ENCODE peak calls at places on chromosomes 12 and 14, in seven cellular contexts. One of them, this sample, is unnamed.
A peak's percentile ranks its signal among the peaks of the same experiment; 100 is the strongest.

GRCh38 chr12:51335931-51336330 is 10.5 kb downstream of the CELA1 start:
- DNase-seq in WTC11: no peak
- DNase-seq in activated T-cell treated with anti-CD3 and anti-CD28 coated beads for 4 hours: no peak
- DNase-seq in activated T-helper 9 cell treated with anti-CD3 and anti-CD28 coated beads, Interleukin-2, amount 50 U/mL, for 16 hours: no peak
- DNase-seq in heart left ventricle: no peak
- DNase-seq in coronary artery: no peak
- DNase-seq in H7: no peak
- DNase-seq in this sample: no peak

GRCh38 chr12:39619660-39620433 is at the start of gene ABCD2:
- DNase-seq in WTC11: peak; percentile 67
- DNase-seq in activated T-cell treated with anti-CD3 and anti-CD28 coated beads for 4 hours: peak; percentile 62
- DNase-seq in activated T-helper 9 cell treated with anti-CD3 and anti-CD28 coated beads, Interleukin-2, amount 50 U/mL, for 16 hours: peak; percentile 51
- DNase-seq in heart left ventricle: peak; percentile 78
- DNase-seq in coronary artery: peak; percentile 81
- DNase-seq in H7: peak; percentile 59
- DNase-seq in this sample: peak; percentile 70

GRCh38 chr12:110931315-110931728 is 10.9 kb upstream of the MYL2 start:
- DNase-seq in WTC11: no peak
- DNase-seq in activated T-cell treated with anti-CD3 and anti-CD28 coated beads for 4 hours: no peak
- DNase-seq in activated T-helper 9 cell treated with anti-CD3 and anti-CD28 coated beads, Interleukin-2, amount 50 U/mL, for 16 hours: no peak
- DNase-seq in heart left ventricle: peak; percentile 93
- DNase-seq in coronary artery: peak; percentile 41
- DNase-seq in H7: no peak
- DNase-seq in this sample: no peak

GRCh38 chr14:61561657-61562276 is 133.5 kb upstream of the HIF1A start:
- DNase-seq in WTC11: no peak
- DNase-seq in activated T-cell treated with anti-CD3 and anti-CD28 coated beads for 4 hours: no peak
- DNase-seq in activated T-helper 9 cell treated with anti-CD3 and anti-CD28 coated beads, Interleukin-2, amount 50 U/mL, for 16 hours: no peak
- DNase-seq in heart left ventricle: peak; percentile 66
- DNase-seq in coronary artery: peak; percentile 91
- DNase-seq in H7: no peak
- DNase-seq in this sample: peak; percentile 89

GRCh38 chr12:46005151-46005797 is 14.9 kb upstream of the SCAF11 start:
- DNase-seq in WTC11: no peak
- DNase-seq in activated T-cell treated with anti-CD3 and anti-CD28 coated beads for 4 hours: no peak
- DNase-seq in activated T-helper 9 cell treated with anti-CD3 and anti-CD28 coated beads, Interleukin-2, amount 50 U/mL, for 16 hours: no peak
- DNase-seq in heart left ventricle: no peak
- DNase-seq in coronary artery: no peak
- DNase-seq in H7: no peak
- DNase-seq in this sample: no peak

GRCh38 chr12:41061189-41061588 is 126.9 kb upstream of the PDZRN4 start:
- DNase-seq in WTC11: no peak
- DNase-seq in activated T-cell treated with anti-CD3 and anti-CD28 coated beads for 4 hours: no peak
- DNase-seq in activated T-helper 9 cell treated with anti-CD3 and anti-CD28 coated beads, Interleukin-2, amount 50 U/mL, for 16 hours: no peak
- DNase-seq in heart left ventricle: no peak
- DNase-seq in coronary artery: no peak
- DNase-seq in H7: no peak
- DNase-seq in this sample: no peak

GRCh38 chr14:61460853-61461611 is 139.7 kb downstream of the PRKCH start:
- DNase-seq in WTC11: no peak
- DNase-seq in activated T-cell treated with anti-CD3 and anti-CD28 coated beads for 4 hours: no peak
- DNase-seq in activated T-helper 9 cell treated with anti-CD3 and anti-CD28 coated beads, Interleukin-2, amount 50 U/mL, for 16 hours: no peak
- DNase-seq in heart left ventricle: no peak
- DNase-seq in coronary artery: peak; percentile 60
- DNase-seq in H7: no peak
- DNase-seq in this sample: no peak

GRCh38 chr14:21018286-21018685 is 6.6 kb downstream of the NDRG2 start:
- DNase-seq in WTC11: no peak
- DNase-seq in activated T-cell treated with anti-CD3 and anti-CD28 coated beads for 4 hours: no peak
- DNase-seq in activated T-helper 9 cell treated with anti-CD3 and anti-CD28 coated beads, Interleukin-2, amount 50 U/mL, for 16 hours: no peak
- DNase-seq in heart left ventricle: no peak
- DNase-seq in coronary artery: peak; percentile 14
- DNase-seq in H7: no peak
- DNase-seq in this sample: no peak

GRCh38 chr14:104924421-104925213 is at the start of gene PLD4:
- DNase-seq in WTC11: no peak
- DNase-seq in activated T-cell treated with anti-CD3 and anti-CD28 coated beads for 4 hours: no peak
- DNase-seq in activated T-helper 9 cell treated with anti-CD3 and anti-CD28 coated beads, Interleukin-2, amount 50 U/mL, for 16 hours: no peak
- DNase-seq in heart left ventricle: no peak
- DNase-seq in coronary artery: no peak
- DNase-seq in H7: peak; percentile 35
- DNase-seq in this sample: no peak

GRCh38 chr12:29073631-29074239 is 75.3 kb upstream of the FAR2 start:
- DNase-seq in WTC11: no peak
- DNase-seq in activated T-cell treated with anti-CD3 and anti-CD28 coated beads for 4 hours: no peak
- DNase-seq in activated T-helper 9 cell treated with anti-CD3 and anti-CD28 coated beads, Interleukin-2, amount 50 U/mL, for 16 hours: no peak
- DNase-seq in heart left ventricle: no peak
- DNase-seq in coronary artery: no peak
- DNase-seq in H7: no peak
- DNase-seq in this sample: no peak

GRCh38 chr12:47360771-47361388 is 281.1 kb upstream of the AMIGO2 start:
- DNase-seq in WTC11: no peak
- DNase-seq in activated T-cell treated with anti-CD3 and anti-CD28 coated beads for 4 hours: peak; percentile 39
- DNase-seq in activated T-helper 9 cell treated with anti-CD3 and anti-CD28 coated beads, Interleukin-2, amount 50 U/mL, for 16 hours: no peak
- DNase-seq in heart left ventricle: no peak
- DNase-seq in coronary artery: no peak
- DNase-seq in H7: no peak
- DNase-seq in this sample: no peak

GRCh38 chr14:85531594-85532391 is 1.8 kb downstream of the FLRT2 start:
- DNase-seq in WTC11: peak; percentile 68
- DNase-seq in activated T-cell treated with anti-CD3 and anti-CD28 coated beads for 4 hours: no peak
- DNase-seq in activated T-helper 9 cell treated with anti-CD3 and anti-CD28 coated beads, Interleukin-2, amount 50 U/mL, for 16 hours: no peak
- DNase-seq in heart left ventricle: peak; percentile 63
- DNase-seq in coronary artery: peak; percentile 76
- DNase-seq in H7: peak; percentile 63
- DNase-seq in this sample: peak; percentile 75

GRCh38 chr12:112944028-112944690 is 5.9 kb downstream of the OAS3 start:
- DNase-seq in WTC11: no peak
- DNase-seq in activated T-cell treated with anti-CD3 and anti-CD28 coated beads for 4 hours: no peak
- DNase-seq in activated T-helper 9 cell treated with anti-CD3 and anti-CD28 coated beads, Interleukin-2, amount 50 U/mL, for 16 hours: no peak
- DNase-seq in heart left ventricle: no peak
- DNase-seq in coronary artery: no peak
- DNase-seq in H7: peak; percentile 48
- DNase-seq in this sample: no peak

GRCh38 chr14:67573268-67574010 is 26.6 kb downstream of the PIGH start:
- DNase-seq in WTC11: no peak
- DNase-seq in activated T-cell treated with anti-CD3 and anti-CD28 coated beads for 4 hours: no peak
- DNase-seq in activated T-helper 9 cell treated with anti-CD3 and anti-CD28 coated beads, Interleukin-2, amount 50 U/mL, for 16 hours: no peak
- DNase-seq in heart left ventricle: no peak
- DNase-seq in coronary artery: no peak
- DNase-seq in H7: no peak
- DNase-seq in this sample: peak; percentile 30

GRCh38 chr12:9906888-9907287 is 25.3 kb downstream of the CLEC2A start:
- DNase-seq in WTC11: no peak
- DNase-seq in activated T-cell treated with anti-CD3 and anti-CD28 coated beads for 4 hours: peak; percentile 18
- DNase-seq in activated T-helper 9 cell treated with anti-CD3 and anti-CD28 coated beads, Interleukin-2, amount 50 U/mL, for 16 hours: no peak
- DNase-seq in heart left ventricle: no peak
- DNase-seq in coronary artery: no peak
- DNase-seq in H7: no peak
- DNase-seq in this sample: no peak

GRCh38 chr12:69476276-69477017 is 6.3 kb downstream of the FRS2 start:
- DNase-seq in WTC11: no peak
- DNase-seq in activated T-cell treated with anti-CD3 and anti-CD28 coated beads for 4 hours: no peak
- DNase-seq in activated T-helper 9 cell treated with anti-CD3 and anti-CD28 coated beads, Interleukin-2, amount 50 U/mL, for 16 hours: no peak
- DNase-seq in heart left ventricle: no peak
- DNase-seq in coronary artery: no peak
- DNase-seq in H7: no peak
- DNase-seq in this sample: no peak

GRCh38 chr12:47066278-47067048 is 13.0 kb upstream of the PCED1B start:
- DNase-seq in WTC11: no peak
- DNase-seq in activated T-cell treated with anti-CD3 and anti-CD28 coated beads for 4 hours: no peak
- DNase-seq in activated T-helper 9 cell treated with anti-CD3 and anti-CD28 coated beads, Interleukin-2, amount 50 U/mL, for 16 hours: no peak
- DNase-seq in heart left ventricle: no peak
- DNase-seq in coronary artery: no peak
- DNase-seq in H7: no peak
- DNase-seq in this sample: no peak

GRCh38 chr14:85907536-85907935 is 377.6 kb downstream of the FLRT2 start:
- DNase-seq in WTC11: no peak
- DNase-seq in activated T-cell treated with anti-CD3 and anti-CD28 coated beads for 4 hours: no peak
- DNase-seq in activated T-helper 9 cell treated with anti-CD3 and anti-CD28 coated beads, Interleukin-2, amount 50 U/mL, for 16 hours: no peak
- DNase-seq in heart left ventricle: no peak
- DNase-seq in coronary artery: no peak
- DNase-seq in H7: peak; percentile 20
- DNase-seq in this sample: no peak

GRCh38 chr12:73950506-73950905 is 587.1 kb upstream of the ATXN7L3B start:
- DNase-seq in WTC11: no peak
- DNase-seq in activated T-cell treated with anti-CD3 and anti-CD28 coated beads for 4 hours: no peak
- DNase-seq in activated T-helper 9 cell treated with anti-CD3 and anti-CD28 coated beads, Interleukin-2, amount 50 U/mL, for 16 hours: no peak
- DNase-seq in heart left ventricle: no peak
- DNase-seq in coronary artery: no peak
- DNase-seq in H7: no peak
- DNase-seq in this sample: no peak

GRCh38 chr14:49464885-49465284 is 121.3 kb downstream of the RPS29 start:
- DNase-seq in WTC11: peak; percentile 47
- DNase-seq in activated T-cell treated with anti-CD3 and anti-CD28 coated beads for 4 hours: no peak
- DNase-seq in activated T-helper 9 cell treated with anti-CD3 and anti-CD28 coated beads, Interleukin-2, amount 50 U/mL, for 16 hours: no peak
- DNase-seq in heart left ventricle: no peak
- DNase-seq in coronary artery: no peak
- DNase-seq in H7: peak; percentile 37
- DNase-seq in this sample: no peak

GRCh38 chr14:73833530-73834257 is 17.9 kb upstream of the PTGR2 start:
- DNase-seq in WTC11: no peak
- DNase-seq in activated T-cell treated with anti-CD3 and anti-CD28 coated beads for 4 hours: no peak
- DNase-seq in activated T-helper 9 cell treated with anti-CD3 and anti-CD28 coated beads, Interleukin-2, amount 50 U/mL, for 16 hours: no peak
- DNase-seq in heart left ventricle: peak; percentile 57
- DNase-seq in coronary artery: no peak
- DNase-seq in H7: peak; percentile 40
- DNase-seq in this sample: no peak

GRCh38 chr12:131330106-131330820 is 376.6 kb downstream of the ADGRD1 start:
- DNase-seq in WTC11: no peak
- DNase-seq in activated T-cell treated with anti-CD3 and anti-CD28 coated beads for 4 hours: no peak
- DNase-seq in activated T-helper 9 cell treated with anti-CD3 and anti-CD28 coated beads, Interleukin-2, amount 50 U/mL, for 16 hours: no peak
- DNase-seq in heart left ventricle: no peak
- DNase-seq in coronary artery: no peak
- DNase-seq in H7: no peak
- DNase-seq in this sample: no peak

GRCh38 chr14:72060460-72060859 is 128.2 kb downstream of the RGS6 start:
- DNase-seq in WTC11: no peak
- DNase-seq in activated T-cell treated with anti-CD3 and anti-CD28 coated beads for 4 hours: no peak
- DNase-seq in activated T-helper 9 cell treated with anti-CD3 and anti-CD28 coated beads, Interleukin-2, amount 50 U/mL, for 16 hours: no peak
- DNase-seq in heart left ventricle: no peak
- DNase-seq in coronary artery: no peak
- DNase-seq in H7: no peak
- DNase-seq in this sample: no peak

GRCh38 chr12:64618953-64619590 is 8.8 kb downstream of the RASSF3 start:
- DNase-seq in WTC11: no peak
- DNase-seq in activated T-cell treated with anti-CD3 and anti-CD28 coated beads for 4 hours: no peak
- DNase-seq in activated T-helper 9 cell treated with anti-CD3 and anti-CD28 coated beads, Interleukin-2, amount 50 U/mL, for 16 hours: no peak
- DNase-seq in heart left ventricle: no peak
- DNase-seq in coronary artery: peak; percentile 43
- DNase-seq in H7: no peak
- DNase-seq in this sample: no peak

GRCh38 chr14:73245401-73246325 is 8.4 kb downstream of the PAPLN start:
- DNase-seq in WTC11: peak; percentile 57
- DNase-seq in activated T-cell treated with anti-CD3 and anti-CD28 coated beads for 4 hours: peak; percentile 17
- DNase-seq in activated T-helper 9 cell treated with anti-CD3 and anti-CD28 coated beads, Interleukin-2, amount 50 U/mL, for 16 hours: peak; percentile 21
- DNase-seq in heart left ventricle: peak; percentile 67
- DNase-seq in coronary artery: no peak
- DNase-seq in H7: peak; percentile 75
- DNase-seq in this sample: peak; percentile 89

GRCh38 chr12:18345021-18345735 is 83.9 kb downstream of the PIK3C2G start:
- DNase-seq in WTC11: no peak
- DNase-seq in activated T-cell treated with anti-CD3 and anti-CD28 coated beads for 4 hours: no peak
- DNase-seq in activated T-helper 9 cell treated with anti-CD3 and anti-CD28 coated beads, Interleukin-2, amount 50 U/mL, for 16 hours: no peak
- DNase-seq in heart left ventricle: no peak
- DNase-seq in coronary artery: no peak
- DNase-seq in H7: no peak
- DNase-seq in this sample: no peak

GRCh38 chr14:46063872-46064271 is 587.7 kb downstream of the RPL10L start:
- DNase-seq in WTC11: no peak
- DNase-seq in activated T-cell treated with anti-CD3 and anti-CD28 coated beads for 4 hours: no peak
- DNase-seq in activated T-helper 9 cell treated with anti-CD3 and anti-CD28 coated beads, Interleukin-2, amount 50 U/mL, for 16 hours: no peak
- DNase-seq in heart left ventricle: no peak
- DNase-seq in coronary artery: no peak
- DNase-seq in H7: no peak
- DNase-seq in this sample: no peak

GRCh38 chr14:89256951-89257350 is 160.1 kb downstream of the FOXN3 start:
- DNase-seq in WTC11: no peak
- DNase-seq in activated T-cell treated with anti-CD3 and anti-CD28 coated beads for 4 hours: no peak
- DNase-seq in activated T-helper 9 cell treated with anti-CD3 and anti-CD28 coated beads, Interleukin-2, amount 50 U/mL, for 16 hours: no peak
- DNase-seq in heart left ventricle: no peak
- DNase-seq in coronary artery: peak; percentile 26
- DNase-seq in H7: no peak
- DNase-seq in this sample: no peak

GRCh38 chr12:122860854-122861585 is 25.8 kb downstream of the HIP1R start:
- DNase-seq in WTC11: peak; percentile 7
- DNase-seq in activated T-cell treated with anti-CD3 and anti-CD28 coated beads for 4 hours: no peak
- DNase-seq in activated T-helper 9 cell treated with anti-CD3 and anti-CD28 coated beads, Interleukin-2, amount 50 U/mL, for 16 hours: no peak
- DNase-seq in heart left ventricle: peak; percentile 22
- DNase-seq in coronary artery: no peak
- DNase-seq in H7: no peak
- DNase-seq in this sample: peak; percentile 50

GRCh38 chr12:117076410-117077372 is 22.5 kb downstream of the TESC start:
- DNase-seq in WTC11: no peak
- DNase-seq in activated T-cell treated with anti-CD3 and anti-CD28 coated beads for 4 hours: no peak
- DNase-seq in activated T-helper 9 cell treated with anti-CD3 and anti-CD28 coated beads, Interleukin-2, amount 50 U/mL, for 16 hours: no peak
- DNase-seq in heart left ventricle: peak; percentile 24
- DNase-seq in coronary artery: no peak
- DNase-seq in H7: no peak
- DNase-seq in this sample: peak; percentile 23

This sample was measured in aorta.